ENCODE peak calls at places on chromosomes 3 and 15, in five cellular contexts. One of them, this sample, is unnamed.

GRCh38 chr15:100241572-100242479 is 99.9 kb downstream of the ADAMTS17 start:
- DNase-seq in cardiac fibroblast: peak; percentile 51
- DNase-seq in AG04450: no peak
- DNase-seq in IMR-90: no peak
- DNase-seq in transverse colon: no peak
- DNase-seq in this sample: no peak

GRCh38 chr3:158668506-158668905 is 3.9 kb downstream of the LXN start:
- DNase-seq in cardiac fibroblast: peak; percentile 79
- DNase-seq in AG04450: peak; percentile 3
- DNase-seq in IMR-90: peak; percentile 69
- DNase-seq in transverse colon: no peak
- DNase-seq in this sample: no peak

GRCh38 chr15:70088887-70089691 is 8.6 kb downstream of the TLE3 start:
- DNase-seq in cardiac fibroblast: peak; percentile 16
- DNase-seq in AG04450: no peak
- DNase-seq in IMR-90: peak; percentile 71
- DNase-seq in transverse colon: no peak
- DNase-seq in this sample: no peak

GRCh38 chr15:70867911-70868467 is 14.0 kb upstream of the LARP6 start:
- DNase-seq in cardiac fibroblast: peak; percentile 86
- DNase-seq in AG04450: no peak
- DNase-seq in IMR-90: peak; percentile 63
- DNase-seq in transverse colon: no peak
- DNase-seq in this sample: no peak

GRCh38 chr3:47250309-47251060 is 32.1 kb downstream of the KIF9 start:
- DNase-seq in cardiac fibroblast: peak; percentile 61
- DNase-seq in AG04450: no peak
- DNase-seq in IMR-90: peak; percentile 23
- DNase-seq in transverse colon: peak; percentile 15
- DNase-seq in this sample: peak; percentile 58

GRCh38 chr15:63388511-63388910 is 6.9 kb upstream of the CA12 start:
- DNase-seq in cardiac fibroblast: no peak
- DNase-seq in AG04450: no peak
- DNase-seq in IMR-90: no peak
- DNase-seq in transverse colon: no peak
- DNase-seq in this sample: no peak

GRCh38 chr3:43031490-43032216 is 52.5 kb downstream of the GASK1A start:
- DNase-seq in cardiac fibroblast: no peak
- DNase-seq in AG04450: no peak
- DNase-seq in IMR-90: no peak
- DNase-seq in transverse colon: no peak
- DNase-seq in this sample: no peak

GRCh38 chr15:58506064-58506490 is 74.3 kb downstream of the LIPC start:
- DNase-seq in cardiac fibroblast: no peak
- DNase-seq in AG04450: no peak
- DNase-seq in IMR-90: no peak
- DNase-seq in transverse colon: no peak
- DNase-seq in this sample: no peak

GRCh38 chr3:193992062-193992461 is 143.9 kb upstream of the HES1 start:
- DNase-seq in cardiac fibroblast: no peak
- DNase-seq in AG04450: no peak
- DNase-seq in IMR-90: no peak
- DNase-seq in transverse colon: no peak
- DNase-seq in this sample: no peak

GRCh38 chr3:195906865-195907729 is 1.3 kb downstream of the TNK2 start:
- DNase-seq in cardiac fibroblast: no peak
- DNase-seq in AG04450: no peak
- DNase-seq in IMR-90: peak; percentile 19
- DNase-seq in transverse colon: peak; percentile 65
- DNase-seq in this sample: peak; percentile 74

GRCh38 chr15:100781961-100782525 is 97.6 kb upstream of the ALDH1A3 start:
- DNase-seq in cardiac fibroblast: no peak
- DNase-seq in AG04450: no peak
- DNase-seq in IMR-90: no peak
- DNase-seq in transverse colon: no peak
- DNase-seq in this sample: no peak

GRCh38 chr3:14949126-14949525 is 1.7 kb downstream of the NR2C2 start:
- DNase-seq in cardiac fibroblast: peak; percentile 11
- DNase-seq in AG04450: no peak
- DNase-seq in IMR-90: no peak
- DNase-seq in transverse colon: no peak
- DNase-seq in this sample: no peak

GRCh38 chr15:60682115-60682514 is 203.2 kb upstream of the ICE2 start:
- DNase-seq in cardiac fibroblast: peak; percentile 75
- DNase-seq in AG04450: no peak
- DNase-seq in IMR-90: peak; percentile 78
- DNase-seq in transverse colon: no peak
- DNase-seq in this sample: no peak

DNA sequence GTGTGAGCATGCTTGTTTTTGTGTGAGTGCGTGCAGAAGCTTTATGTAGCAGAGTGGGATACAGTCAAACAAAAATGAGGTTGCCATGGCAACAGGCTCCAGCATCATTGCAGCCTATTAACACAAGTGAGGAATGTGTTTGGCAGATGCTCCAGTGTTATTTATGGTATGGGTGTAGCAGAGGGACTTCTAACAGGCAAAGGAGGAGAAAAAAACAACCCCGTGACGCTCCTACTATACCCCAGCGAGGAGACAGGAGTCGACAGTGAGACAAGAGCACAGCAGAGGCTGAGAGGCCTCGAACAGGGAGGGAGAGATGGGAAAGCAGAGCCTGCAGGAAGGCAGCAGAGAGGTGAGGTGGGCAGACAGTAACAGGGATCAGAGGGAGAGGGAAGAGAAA is 4.9 kb downstream of the ADCY5 start:
- DNase-seq in cardiac fibroblast: no peak
- DNase-seq in AG04450: no peak
- DNase-seq in IMR-90: no peak
- DNase-seq in transverse colon: no peak
- DNase-seq in this sample: peak; percentile 43
- H3K4me3 ChIP-seq in cardiac fibroblast: no peak overlapping the region
- H3K4me3 ChIP-seq in AG04450: no peak overlapping the region
- H3K4me3 ChIP-seq in IMR-90: no peak overlapping the region
- H3K4me3 ChIP-seq in transverse colon: no peak overlapping the region
- H3K4me3 ChIP-seq in this sample: peak overlapping the region; percentile 21

GRCh38 chr3:120682095-120682681 is at the start of gene HGD:
- DNase-seq in cardiac fibroblast: no peak
- DNase-seq in AG04450: no peak
- DNase-seq in IMR-90: peak; percentile 26
- DNase-seq in transverse colon: peak; percentile 70
- DNase-seq in this sample: no peak

GRCh38 chr3:120681018-120681417 is 1.0 kb downstream of the HGD start:
- DNase-seq in cardiac fibroblast: no peak
- DNase-seq in AG04450: no peak
- DNase-seq in IMR-90: no peak
- DNase-seq in transverse colon: no peak
- DNase-seq in this sample: no peak

GRCh38 chr3:120680193-120680894 is 1.7 kb downstream of the HGD start:
- DNase-seq in cardiac fibroblast: no peak
- DNase-seq in AG04450: no peak
- DNase-seq in IMR-90: no peak
- DNase-seq in transverse colon: no peak
- DNase-seq in this sample: no peak

GRCh38 chr3:120683213-120683612 is 1.2 kb upstream of the HGD start:
- DNase-seq in cardiac fibroblast: no peak
- DNase-seq in AG04450: no peak
- DNase-seq in IMR-90: peak; percentile 45
- DNase-seq in transverse colon: no peak
- DNase-seq in this sample: no peak

GRCh38 chr3:120681506-120682038 is 467 bp downstream of the HGD start:
- DNase-seq in cardiac fibroblast: no peak
- DNase-seq in AG04450: no peak
- DNase-seq in IMR-90: no peak
- DNase-seq in transverse colon: no peak
- DNase-seq in this sample: no peak
- H3K4me3 ChIP-seq in cardiac fibroblast: no peak overlapping the region
- H3K4me3 ChIP-seq in AG04450: no peak overlapping the region
- H3K4me3 ChIP-seq in IMR-90: no peak overlapping the region
- H3K4me3 ChIP-seq in transverse colon: peak overlapping the region; percentile 18
- H3K4me3 ChIP-seq in this sample: no peak overlapping the region

GRCh38 chr15:40323239-40323952 is at the start of gene INAFM2:
- DNase-seq in cardiac fibroblast: peak; percentile 93
- DNase-seq in AG04450: peak; percentile 85
- DNase-seq in IMR-90: peak; percentile 92
- DNase-seq in transverse colon: peak; percentile 90
- DNase-seq in this sample: peak; percentile 97

GRCh38 chr15:40323953-40324937 is 753 bp downstream of the INAFM2 start:
- DNase-seq in cardiac fibroblast: no peak
- DNase-seq in AG04450: no peak
- DNase-seq in IMR-90: no peak
- DNase-seq in transverse colon: no peak
- DNase-seq in this sample: peak; percentile 69

GRCh38 chr15:40325700-40326099 is 2.2 kb downstream of the INAFM2 start:
- DNase-seq in cardiac fibroblast: no peak
- DNase-seq in AG04450: no peak
- DNase-seq in IMR-90: no peak
- DNase-seq in transverse colon: no peak
- DNase-seq in this sample: no peak

GRCh38 chr15:40327338-40327917 is 3.9 kb downstream of the INAFM2 start:
- DNase-seq in cardiac fibroblast: no peak
- DNase-seq in AG04450: no peak
- DNase-seq in IMR-90: no peak
- DNase-seq in transverse colon: no peak
- DNase-seq in this sample: no peak

DNA sequence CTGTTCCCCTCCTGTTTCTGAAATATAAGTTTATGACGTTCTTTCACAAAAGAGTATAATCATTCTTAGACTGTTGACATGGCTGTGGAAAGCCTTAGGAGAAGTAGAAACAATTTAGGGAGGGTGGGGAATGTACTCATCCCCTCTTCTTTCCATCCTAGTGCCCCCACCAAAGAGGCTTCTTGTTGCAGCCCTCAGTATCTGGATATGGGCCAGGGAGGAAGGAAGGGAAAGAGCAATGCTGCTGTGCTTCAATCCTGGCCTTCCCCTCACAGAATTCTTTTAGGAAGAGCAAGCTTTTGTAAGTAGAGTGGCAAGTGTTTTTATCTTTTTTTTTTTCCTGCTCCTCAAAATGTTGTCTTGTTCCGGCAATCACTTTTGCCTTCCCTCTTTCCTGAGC is 1.7 kb downstream of the INAFM2 start:
- DNase-seq in cardiac fibroblast: no peak
- DNase-seq in AG04450: no peak
- DNase-seq in IMR-90: peak; percentile 37
- DNase-seq in transverse colon: no peak
- DNase-seq in this sample: no peak
- H3K4me3 ChIP-seq in cardiac fibroblast: peak overlapping the region; percentile 77
- H3K4me3 ChIP-seq in AG04450: peak overlapping the region; percentile 71
- H3K4me3 ChIP-seq in IMR-90: peak overlapping the region; percentile 89
- H3K4me3 ChIP-seq in transverse colon: peak overlapping the region; percentile 83
- H3K4me3 ChIP-seq in this sample: peak overlapping the region; percentile 97

GRCh38 chr3:167559922-167560321 is 86.1 kb upstream of the SERPINI2 start:
- DNase-seq in cardiac fibroblast: no peak
- DNase-seq in AG04450: no peak
- DNase-seq in IMR-90: no peak
- DNase-seq in transverse colon: no peak
- DNase-seq in this sample: no peak
- H3K4me3 ChIP-seq in cardiac fibroblast: no peak overlapping the region
- H3K4me3 ChIP-seq in AG04450: no peak overlapping the region
- H3K4me3 ChIP-seq in IMR-90: no peak overlapping the region
- H3K4me3 ChIP-seq in transverse colon: no peak overlapping the region
- H3K4me3 ChIP-seq in this sample: no peak overlapping the region

DNA sequence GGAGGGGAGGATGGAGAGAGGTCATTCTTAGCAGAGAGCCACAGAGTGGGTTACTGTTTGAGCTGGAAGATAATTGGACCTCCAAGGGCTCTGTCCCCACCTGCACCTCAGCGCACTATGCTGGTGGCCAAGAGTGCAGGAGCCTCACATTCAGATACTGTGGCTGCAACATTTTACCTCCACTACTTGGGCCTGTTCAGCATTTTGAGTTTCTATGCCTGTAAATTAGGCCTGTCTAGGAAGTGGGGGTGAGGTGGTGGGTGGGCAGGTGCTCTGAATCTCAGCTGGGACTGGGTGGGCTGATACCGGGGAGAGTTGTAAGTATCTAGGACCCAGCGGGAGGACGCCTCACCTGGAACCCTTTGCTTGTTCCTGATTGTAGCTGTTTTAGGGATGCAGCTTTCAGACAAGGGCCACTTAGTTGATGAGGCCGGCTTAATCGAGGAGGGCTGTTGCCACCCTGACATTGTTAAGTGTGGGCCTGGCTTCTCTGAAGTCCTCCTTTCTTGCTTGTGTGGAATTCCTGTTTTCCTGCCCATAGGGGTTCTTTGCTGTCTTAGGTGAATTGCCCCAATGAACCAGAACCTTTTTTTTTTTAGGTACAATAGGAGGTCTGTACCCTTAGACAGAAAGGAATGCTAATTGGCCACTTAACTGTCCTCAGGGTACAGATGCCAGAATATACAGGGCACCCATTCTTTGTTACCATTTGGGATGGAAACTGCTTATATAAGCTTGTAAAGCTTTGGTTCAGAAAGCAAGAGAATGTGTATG is 83.9 kb downstream of the SMAD3 start:
- DNase-seq in cardiac fibroblast: no peak
- DNase-seq in AG04450: no peak
- DNase-seq in IMR-90: no peak
- DNase-seq in transverse colon: no peak
- DNase-seq in this sample: no peak
- H3K4me3 ChIP-seq in cardiac fibroblast: no peak overlapping the region
- H3K4me3 ChIP-seq in AG04450: no peak overlapping the region
- H3K4me3 ChIP-seq in IMR-90: no peak overlapping the region
- H3K4me3 ChIP-seq in transverse colon: no peak overlapping the region
- H3K4me3 ChIP-seq in this sample: no peak overlapping the region

This sample was measured in aorta.